ENCODE peak calls at places on chromosomes 5 and 9, in ten cellular contexts. Q is activated CD4-positive, CD25-positive, alpha-beta regulatory T cell; C is HEK293T; V is A172; U is WTC11; K is cardiac muscle cell; S is stimulated activated CD4-positive, alpha-beta T cell treated with anti-CD3 and anti-CD28 coated beads, Interleukin-2, amount 100 ng/mL, for 48 hours; B is HFFc6; I is posterior vena cava; A is KBM-7. J is an unnamed sample.

GRCh38 chr5:133729800-133730199 is 117.5 kb upstream of the FSTL4 start:
- DNase-seq in Q (no peak), C (no peak), V (no peak), U (no peak), K (no peak), S (no peak), B (no peak), I (no peak), A (no peak), J (no peak)

GRCh38 chr5:137699291-137700281 is 36.3 kb downstream of the KLHL3 start:
- DNase-seq in Q (no peak), C (no peak), V (no peak), U (no peak), K (peak), S (no peak), B (no peak), I (no peak), A (no peak), J (no peak)

GRCh38 chr9:107750741-107751521 is 261.4 kb upstream of the KLF4 start:
- DNase-seq in Q (no peak), C (no peak), V (peak), U (no peak), K (peak), S (no peak), B (peak), I (peak), A (no peak), J (no peak)

GRCh38 chr5:116982035-116982434 is 407.4 kb upstream of the SEMA6A start:
- DNase-seq in Q (no peak), C (no peak), V (no peak), U (no peak), K (no peak), S (no peak), B (no peak), I (no peak), A (no peak), J (no peak)

GRCh38 chr9:91422832-91423711 is 560 bp downstream of the NFIL3 start:
- DNase-seq in Q (peak), C (peak), V (peak), U (peak), K (peak), S (peak), B (peak), I (peak), A (peak), J (peak)

GRCh38 chr9:31394040-31394473 is 990.4 kb upstream of the ACO1 start:
- DNase-seq in Q (no peak), C (no peak), V (peak), U (no peak), K (peak), S (no peak), B (no peak), I (no peak), A (no peak), J (no peak)

GRCh38 chr9:68507796-68508145 is 32.9 kb downstream of the TMEM252 start:
- DNase-seq in Q (no peak), C (no peak), V (no peak), U (no peak), K (no peak), S (no peak), B (no peak), I (no peak), A (no peak), J (no peak)

GRCh38 chr5:91438871-91439270 is 55.8 kb upstream of the ARRDC3 start:
- DNase-seq in Q (no peak), C (peak), V (no peak), U (peak), K (no peak), S (no peak), B (no peak), I (no peak), A (no peak), J (no peak)

GRCh38 chr5:139148306-139148705 is 49.9 kb downstream of the SIL1 start:
- DNase-seq in Q (no peak), C (no peak), V (no peak), U (no peak), K (no peak), S (no peak), B (no peak), I (no peak), A (no peak), J (no peak)

GRCh38 chr9:137195525-137196220 is 4.9 kb downstream of the TPRN start:
- DNase-seq in Q (no peak), C (no peak), V (no peak), U (no peak), K (no peak), S (no peak), B (no peak), I (no peak), A (no peak), J (no peak)

GRCh38 chr9:129598089-129598596 is 22.8 kb downstream of the C9orf50 start:
- DNase-seq in Q (no peak), C (no peak), V (no peak), U (no peak), K (no peak), S (no peak), B (no peak), I (no peak), A (no peak), J (no peak)

GRCh38 chr9:34151398-34151797 is 24.9 kb upstream of the DCAF12 start:
- DNase-seq in Q (no peak), C (no peak), V (no peak), U (no peak), K (no peak), S (no peak), B (no peak), I (peak), A (no peak), J (no peak)